ENCODE peak calls at places on chromosomes 16 and 17, in five cellular contexts. One of them, this sample, is unnamed.

GRCh38 chr17:66803474-66803951 is 31.4 kb upstream of the CACNG5 start:
- DNase-seq in neural crest cell: no peak
- DNase-seq in psoas muscle: no peak
- DNase-seq in kidney epithelial cell: no peak
- DNase-seq in GM20000: no peak
- DNase-seq in this sample: no peak

GRCh38 chr17:42760652-42761581 is at the start of gene RAMP2:
- DNase-seq in neural crest cell: peak
- DNase-seq in kidney epithelial cell: no peak
- DNase-seq in psoas muscle: peak
- DNase-seq in GM20000: peak
- DNase-seq in this sample: peak

GRCh38 chr17:82247175-82247823 is 18.5 kb downstream of the SLC16A3 start:
- DNase-seq in kidney epithelial cell: no peak
- DNase-seq in psoas muscle: peak
- DNase-seq in neural crest cell: no peak
- DNase-seq in GM20000: no peak
- DNase-seq in this sample: no peak

GRCh38 chr16:52976539-52977167 is 76.0 kb downstream of the CHD9NB start:
- DNase-seq in GM20000: peak
- DNase-seq in psoas muscle: no peak
- DNase-seq in kidney epithelial cell: no peak
- DNase-seq in neural crest cell: no peak
- DNase-seq in this sample: no peak

GRCh38 chr17:77863814-77864161 is 94.7 kb upstream of the TNRC6C start:
- DNase-seq in psoas muscle: peak
- DNase-seq in neural crest cell: no peak
- DNase-seq in GM20000: peak
- DNase-seq in kidney epithelial cell: no peak
- DNase-seq in this sample: peak

GRCh38 chr17:43312011-43312410 is 78.2 kb upstream of the RNU2-1 start:
- DNase-seq in GM20000: no peak
- DNase-seq in neural crest cell: no peak
- DNase-seq in kidney epithelial cell: no peak
- DNase-seq in psoas muscle: no peak
- DNase-seq in this sample: no peak

GRCh38 chr17:62981933-62982332 is 15.9 kb downstream of the TANC2 start:
- DNase-seq in neural crest cell: no peak
- DNase-seq in kidney epithelial cell: no peak
- DNase-seq in psoas muscle: no peak
- DNase-seq in GM20000: no peak
- DNase-seq in this sample: no peak

GRCh38 chr17:14125518-14126125 is 56.3 kb downstream of the COX10 start:
- DNase-seq in kidney epithelial cell: no peak
- DNase-seq in neural crest cell: no peak
- DNase-seq in psoas muscle: no peak
- DNase-seq in GM20000: no peak
- DNase-seq in this sample: no peak

GRCh38 chr16:88408561-88408960 is 25.8 kb downstream of the ZNF469 start:
- DNase-seq in psoas muscle: no peak
- DNase-seq in kidney epithelial cell: no peak
- DNase-seq in GM20000: no peak
- DNase-seq in neural crest cell: no peak
- DNase-seq in this sample: no peak

GRCh38 chr17:65100316-65101140 is 36.6 kb upstream of the RGS9 start:
- DNase-seq in neural crest cell: peak
- DNase-seq in psoas muscle: peak
- DNase-seq in GM20000: peak
- DNase-seq in kidney epithelial cell: peak
- DNase-seq in this sample: peak

GRCh38 chr16:72284042-72284789 is 112.3 kb upstream of the PMFBP1 start:
- DNase-seq in kidney epithelial cell: no peak
- DNase-seq in neural crest cell: no peak
- DNase-seq in psoas muscle: no peak
- DNase-seq in GM20000: no peak
- DNase-seq in this sample: peak

GRCh38 chr16:83345846-83346245 is 461.9 kb upstream of the HSBP1 start:
- DNase-seq in neural crest cell: no peak
- DNase-seq in GM20000: no peak
- DNase-seq in psoas muscle: no peak
- DNase-seq in kidney epithelial cell: no peak
- DNase-seq in this sample: peak

GRCh38 chr17:6463616-6464445 is 19.6 kb downstream of the PIMREG start:
- DNase-seq in psoas muscle: peak
- DNase-seq in kidney epithelial cell: no peak
- DNase-seq in GM20000: no peak
- DNase-seq in neural crest cell: no peak
- DNase-seq in this sample: no peak

GRCh38 chr16:78609542-78610253 is 510.2 kb downstream of the WWOX start:
- DNase-seq in kidney epithelial cell: no peak
- DNase-seq in neural crest cell: no peak
- DNase-seq in GM20000: no peak
- DNase-seq in psoas muscle: no peak
- DNase-seq in this sample: no peak

GRCh38 chr17:9816472-9816871 is 5.4 kb downstream of the GSG1L2 start:
- DNase-seq in neural crest cell: no peak
- DNase-seq in psoas muscle: no peak
- DNase-seq in kidney epithelial cell: no peak
- DNase-seq in GM20000: no peak
- DNase-seq in this sample: no peak

GRCh38 chr17:7742729-7743128 is 25.2 kb downstream of the DNAH2 start:
- DNase-seq in GM20000: no peak
- DNase-seq in kidney epithelial cell: no peak
- DNase-seq in neural crest cell: no peak
- DNase-seq in psoas muscle: no peak
- DNase-seq in this sample: no peak

GRCh38 chr16:63690961-63691360 is 1430.9 kb downstream of the CDH11 start:
- DNase-seq in psoas muscle: no peak
- DNase-seq in kidney epithelial cell: no peak
- DNase-seq in GM20000: no peak
- DNase-seq in neural crest cell: no peak
- DNase-seq in this sample: no peak

GRCh38 chr17:39739020-39739884 is 1.5 kb downstream of the GRB7 start:
- DNase-seq in psoas muscle: peak
- DNase-seq in kidney epithelial cell: no peak
- DNase-seq in GM20000: no peak
- DNase-seq in neural crest cell: no peak
- DNase-seq in this sample: no peak

GRCh38 chr16:3494574-3494973 is 715 bp downstream of the C16orf90 start:
- DNase-seq in psoas muscle: no peak
- DNase-seq in kidney epithelial cell: no peak
- DNase-seq in GM20000: no peak
- DNase-seq in neural crest cell: no peak
- DNase-seq in this sample: no peak

GRCh38 chr16:50202926-50203624 is 50.0 kb downstream of the TENT4B start:
- DNase-seq in psoas muscle: no peak
- DNase-seq in kidney epithelial cell: peak
- DNase-seq in neural crest cell: no peak
- DNase-seq in GM20000: no peak
- DNase-seq in this sample: no peak

GRCh38 chr17:1783834-1784611 is 22.2 kb downstream of the SERPINF1 start:
- DNase-seq in psoas muscle: peak
- DNase-seq in GM20000: peak
- DNase-seq in neural crest cell: no peak
- DNase-seq in kidney epithelial cell: no peak
- DNase-seq in this sample: no peak

GRCh38 chr16:31081428-31082351 is 7.1 kb downstream of the PRSS53 start:
- DNase-seq in psoas muscle: peak
- DNase-seq in GM20000: no peak
- DNase-seq in kidney epithelial cell: no peak
- DNase-seq in neural crest cell: no peak
- DNase-seq in this sample: no peak

GRCh38 chr17:45149669-45150603 is 1.7 kb downstream of the HEXIM1 start:
- DNase-seq in GM20000: no peak
- DNase-seq in neural crest cell: no peak
- DNase-seq in kidney epithelial cell: no peak
- DNase-seq in psoas muscle: peak
- DNase-seq in this sample: peak

GRCh38 chr17:32460054-32460453 is 15.7 kb downstream of the PSMD11 start:
- DNase-seq in kidney epithelial cell: no peak
- DNase-seq in psoas muscle: no peak
- DNase-seq in GM20000: no peak
- DNase-seq in neural crest cell: no peak
- DNase-seq in this sample: no peak

GRCh38 chr17:39090400-39090799 is 61.0 kb downstream of the PLXDC1 start:
- DNase-seq in GM20000: no peak
- DNase-seq in psoas muscle: no peak
- DNase-seq in neural crest cell: no peak
- DNase-seq in kidney epithelial cell: no peak
- DNase-seq in this sample: no peak

GRCh38 chr17:19470529-19471261 is 59.7 kb downstream of the RNF112 start:
- DNase-seq in GM20000: no peak
- DNase-seq in kidney epithelial cell: no peak
- DNase-seq in neural crest cell: no peak
- DNase-seq in psoas muscle: peak
- DNase-seq in this sample: no peak

GRCh38 chr17:80845863-80846671 is 145.6 kb upstream of the CHMP6 start:
- DNase-seq in GM20000: no peak
- DNase-seq in kidney epithelial cell: no peak
- DNase-seq in neural crest cell: no peak
- DNase-seq in psoas muscle: peak
- DNase-seq in this sample: no peak
- TF ChIP-seq CTCF in GM20000: no peak
- TF ChIP-seq CTCF in kidney epithelial cell: no peak
- TF ChIP-seq CTCF in neural crest cell: no peak
- TF ChIP-seq CTCF in psoas muscle: peak
- TF ChIP-seq CTCF in this sample: no peak

GRCh38 chr16:23155445-23156049 is 6.3 kb upstream of the USP31 start:
- DNase-seq in neural crest cell: no peak
- DNase-seq in psoas muscle: no peak
- DNase-seq in kidney epithelial cell: no peak
- DNase-seq in GM20000: no peak
- DNase-seq in this sample: peak
- TF ChIP-seq CTCF in neural crest cell: peak
- TF ChIP-seq CTCF in psoas muscle: no peak
- TF ChIP-seq CTCF in kidney epithelial cell: peak
- TF ChIP-seq CTCF in GM20000: peak
- TF ChIP-seq CTCF in this sample: no peak

DNA sequence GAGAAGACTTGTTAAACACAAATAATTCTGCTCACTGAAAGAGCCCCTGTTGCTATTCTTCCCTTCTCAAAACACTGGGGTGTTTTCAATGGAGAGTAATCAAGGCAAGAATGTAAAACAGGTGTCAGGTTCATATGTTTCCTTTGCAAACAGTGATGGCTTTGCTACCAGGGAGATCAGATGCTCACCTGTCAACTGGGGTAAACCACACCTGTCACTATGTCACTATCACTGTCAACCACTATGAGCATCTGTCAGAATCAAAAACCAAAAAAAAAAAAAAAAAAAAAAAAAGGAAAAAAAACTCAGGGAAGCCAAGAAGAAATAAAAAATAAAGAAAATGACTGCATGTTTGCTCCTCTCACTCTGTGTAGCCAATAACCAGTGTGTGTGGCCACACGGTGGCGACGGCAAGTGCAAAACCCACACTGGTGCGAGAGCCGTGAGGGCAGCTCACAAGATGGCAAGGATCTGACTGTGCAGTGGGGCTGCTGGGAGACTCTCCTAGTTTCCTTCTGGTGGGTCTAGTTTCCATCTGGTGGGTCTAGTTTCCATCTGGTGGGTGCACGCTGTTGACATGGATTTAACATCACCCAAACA is 22.7 kb downstream of the USP22 start:
- DNase-seq in psoas muscle: peak
- DNase-seq in GM20000: peak
- DNase-seq in neural crest cell: no peak
- DNase-seq in kidney epithelial cell: no peak
- DNase-seq in this sample: peak
- TF ChIP-seq CTCF in psoas muscle: peak
- TF ChIP-seq CTCF in GM20000: peak
- TF ChIP-seq CTCF in neural crest cell: peak
- TF ChIP-seq CTCF in kidney epithelial cell: peak
- TF ChIP-seq CTCF in this sample: peak

DNA sequence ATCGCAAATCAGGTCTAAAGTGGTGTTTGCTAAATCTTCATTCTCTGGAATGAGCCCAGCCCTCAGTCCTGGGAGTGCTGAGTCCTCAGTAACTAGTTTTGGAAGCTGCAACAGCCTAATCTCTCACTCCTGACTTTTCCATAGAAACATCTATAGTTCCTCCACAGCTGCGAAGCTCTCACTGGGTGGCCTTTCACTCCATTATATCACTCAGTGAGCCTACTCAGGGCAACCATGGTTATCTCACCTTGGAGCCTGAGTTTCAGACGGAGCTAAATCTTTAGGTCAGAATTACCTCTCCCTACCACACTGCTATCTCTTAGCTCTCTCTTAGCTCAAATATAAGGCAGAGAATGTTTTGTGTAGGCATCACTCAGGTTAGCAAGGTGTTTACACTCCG is 575.5 kb upstream of the C16orf82 start:
- DNase-seq in neural crest cell: no peak
- DNase-seq in psoas muscle: no peak
- DNase-seq in GM20000: no peak
- DNase-seq in kidney epithelial cell: no peak
- DNase-seq in this sample: no peak
- TF ChIP-seq CTCF in neural crest cell: no peak
- TF ChIP-seq CTCF in psoas muscle: no peak
- TF ChIP-seq CTCF in GM20000: no peak
- TF ChIP-seq CTCF in kidney epithelial cell: no peak
- TF ChIP-seq CTCF in this sample: no peak

This sample was measured in glutamatergic neuron.